ENCODE peak calls at places on chromosomes 1 and 21, in seven cellular contexts. One of them, this sample, is unnamed.

GRCh38 chr1:13593511-13594131 is 10.0 kb downstream of the PDPN start:
- DNase-seq in HL-60: no peak
- DNase-seq in psoas muscle: peak; percentile 80
- DNase-seq in OCI-LY7: no peak
- DNase-seq in WTC11: peak; percentile 41
- DNase-seq in uterus: peak; percentile 75
- DNase-seq in breast epithelium: no peak
- DNase-seq in this sample: no peak

GRCh38 chr1:241311056-241311746 is 45.8 kb downstream of the RGS7 start:
- DNase-seq in HL-60: no peak
- DNase-seq in psoas muscle: no peak
- DNase-seq in OCI-LY7: no peak
- DNase-seq in WTC11: no peak
- DNase-seq in uterus: no peak
- DNase-seq in breast epithelium: no peak
- DNase-seq in this sample: no peak

GRCh38 chr1:43329995-43330751 is 7.4 kb upstream of the MPL start:
- DNase-seq in HL-60: peak; percentile 36
- DNase-seq in psoas muscle: peak; percentile 64
- DNase-seq in OCI-LY7: no peak
- DNase-seq in WTC11: peak; percentile 31
- DNase-seq in uterus: peak; percentile 51
- DNase-seq in breast epithelium: no peak
- DNase-seq in this sample: peak; percentile 80

GRCh38 chr1:89757532-89757931 is 63.3 kb upstream of the LRRC8D start:
- DNase-seq in HL-60: peak; percentile 94
- DNase-seq in psoas muscle: peak; percentile 39
- DNase-seq in OCI-LY7: peak; percentile 69
- DNase-seq in WTC11: no peak
- DNase-seq in uterus: no peak
- DNase-seq in breast epithelium: no peak
- DNase-seq in this sample: peak; percentile 47

GRCh38 chr1:171055966-171056643 is 34.6 kb upstream of the FMO3 start:
- DNase-seq in HL-60: no peak
- DNase-seq in psoas muscle: no peak
- DNase-seq in OCI-LY7: no peak
- DNase-seq in WTC11: no peak
- DNase-seq in uterus: no peak
- DNase-seq in breast epithelium: no peak
- DNase-seq in this sample: no peak

GRCh38 chr1:31701137-31701736 is 2.6 kb downstream of the COL16A1 start:
- DNase-seq in HL-60: peak; percentile 80
- DNase-seq in psoas muscle: peak; percentile 93
- DNase-seq in OCI-LY7: no peak
- DNase-seq in WTC11: no peak
- DNase-seq in uterus: peak; percentile 99
- DNase-seq in breast epithelium: peak; percentile 91
- DNase-seq in this sample: no peak

GRCh38 chr1:245326396-245326795 is 171.6 kb downstream of the KIF26B start:
- DNase-seq in HL-60: no peak
- DNase-seq in psoas muscle: no peak
- DNase-seq in OCI-LY7: no peak
- DNase-seq in WTC11: no peak
- DNase-seq in uterus: no peak
- DNase-seq in breast epithelium: no peak
- DNase-seq in this sample: no peak

GRCh38 chr1:36093919-36094318 is 5.2 kb downstream of the ADPRS start:
- DNase-seq in HL-60: no peak
- DNase-seq in psoas muscle: no peak
- DNase-seq in OCI-LY7: no peak
- DNase-seq in WTC11: no peak
- DNase-seq in uterus: no peak
- DNase-seq in breast epithelium: no peak
- DNase-seq in this sample: no peak

GRCh38 chr1:213474054-213474453 is 423.0 kb downstream of the RPS6KC1 start:
- DNase-seq in HL-60: no peak
- DNase-seq in psoas muscle: peak; percentile 21
- DNase-seq in OCI-LY7: no peak
- DNase-seq in WTC11: no peak
- DNase-seq in uterus: no peak
- DNase-seq in breast epithelium: no peak
- DNase-seq in this sample: no peak

GRCh38 chr1:15195420-15196052 is 42.0 kb downstream of the TMEM51 start:
- DNase-seq in HL-60: no peak
- DNase-seq in psoas muscle: no peak
- DNase-seq in OCI-LY7: no peak
- DNase-seq in WTC11: no peak
- DNase-seq in uterus: no peak
- DNase-seq in breast epithelium: peak; percentile 20
- DNase-seq in this sample: no peak

GRCh38 chr1:180170569-180170968 is 15.9 kb downstream of the QSOX1 start:
- DNase-seq in HL-60: no peak
- DNase-seq in psoas muscle: no peak
- DNase-seq in OCI-LY7: no peak
- DNase-seq in WTC11: no peak
- DNase-seq in uterus: no peak
- DNase-seq in breast epithelium: no peak
- DNase-seq in this sample: no peak

GRCh38 chr1:242738702-242739225 is 214.3 kb upstream of the PLD5 start:
- DNase-seq in HL-60: no peak
- DNase-seq in psoas muscle: no peak
- DNase-seq in OCI-LY7: no peak
- DNase-seq in WTC11: no peak
- DNase-seq in uterus: no peak
- DNase-seq in breast epithelium: no peak
- DNase-seq in this sample: no peak

GRCh38 chr1:164659621-164660414 is 100.8 kb downstream of the PBX1 start:
- DNase-seq in HL-60: no peak
- DNase-seq in psoas muscle: no peak
- DNase-seq in OCI-LY7: no peak
- DNase-seq in WTC11: peak; percentile 39
- DNase-seq in uterus: peak; percentile 48
- DNase-seq in breast epithelium: peak; percentile 58
- DNase-seq in this sample: no peak

GRCh38 chr1:159076753-159077656 is at the start of gene AIM2:
- DNase-seq in HL-60: peak; percentile 84
- DNase-seq in psoas muscle: no peak
- DNase-seq in OCI-LY7: peak; percentile 67
- DNase-seq in WTC11: no peak
- DNase-seq in uterus: no peak
- DNase-seq in breast epithelium: no peak
- DNase-seq in this sample: peak; percentile 48

GRCh38 chr1:248755505-248755904 is at the start of gene LYPD8:
- DNase-seq in HL-60: no peak
- DNase-seq in psoas muscle: no peak
- DNase-seq in OCI-LY7: no peak
- DNase-seq in WTC11: no peak
- DNase-seq in uterus: no peak
- DNase-seq in breast epithelium: no peak
- DNase-seq in this sample: no peak

GRCh38 chr1:206693592-206693991 is 8.9 kb downstream of the MAPKAPK2 start:
- DNase-seq in HL-60: no peak
- DNase-seq in psoas muscle: peak; percentile 51
- DNase-seq in OCI-LY7: no peak
- DNase-seq in WTC11: no peak
- DNase-seq in uterus: no peak
- DNase-seq in breast epithelium: no peak
- DNase-seq in this sample: no peak

DNA sequence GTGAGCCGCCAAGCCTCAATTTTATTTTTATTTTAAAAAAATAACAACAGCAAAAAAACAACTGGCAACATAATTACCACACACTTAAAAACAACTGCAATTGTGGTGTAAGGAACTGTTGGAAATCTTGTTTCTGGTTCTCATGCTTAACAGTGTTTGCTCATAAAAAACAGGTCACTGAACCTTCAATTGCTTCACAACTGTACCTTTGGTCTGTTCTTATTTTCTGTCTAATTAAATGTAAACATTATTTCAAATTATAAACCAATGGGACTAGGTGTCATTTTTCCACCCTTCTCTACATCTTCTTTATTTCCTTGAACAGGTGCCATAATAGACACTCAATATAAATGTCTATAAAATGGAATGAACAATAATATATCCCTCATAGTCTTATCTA is 68.4 kb upstream of the CHRM3 start:
- DNase-seq in HL-60: no peak
- DNase-seq in psoas muscle: no peak
- DNase-seq in OCI-LY7: no peak
- DNase-seq in WTC11: no peak
- DNase-seq in uterus: no peak
- DNase-seq in breast epithelium: no peak
- DNase-seq in this sample: no peak
- TF ChIP-seq CTCF in HL-60: no peak
- TF ChIP-seq CTCF in psoas muscle: no peak
- TF ChIP-seq CTCF in OCI-LY7: no peak
- TF ChIP-seq CTCF in WTC11: no peak
- TF ChIP-seq CTCF in uterus: no peak
- TF ChIP-seq CTCF in breast epithelium: no peak
- TF ChIP-seq CTCF in this sample: no peak

DNA sequence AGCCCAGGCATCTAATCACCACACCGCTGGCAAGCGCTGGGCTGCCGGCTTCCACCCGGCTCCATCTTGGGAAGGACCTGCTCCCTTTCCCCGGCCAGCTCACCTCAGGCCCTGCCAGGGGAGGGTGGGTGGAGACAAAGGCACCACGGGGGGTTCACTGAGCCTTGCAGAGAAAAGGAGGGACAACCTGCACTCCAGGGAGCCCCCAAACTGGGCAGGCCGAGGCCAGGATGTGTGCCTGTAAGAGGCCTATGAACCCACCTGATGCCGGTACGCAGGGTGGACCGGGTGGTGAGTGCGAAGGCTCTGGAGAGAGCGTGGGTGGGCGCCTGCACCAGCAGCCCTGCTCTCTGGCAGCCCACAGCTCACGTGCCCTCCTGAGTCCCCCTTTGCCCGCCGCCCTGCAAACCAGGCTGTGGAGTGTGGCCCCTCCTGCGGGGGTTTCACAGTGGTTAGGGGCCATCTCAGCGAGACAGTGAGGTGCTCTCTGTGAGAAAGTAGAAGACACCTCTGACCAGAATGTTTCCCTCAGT is 22.2 kb downstream of the RHBG start:
- DNase-seq in HL-60: no peak
- DNase-seq in psoas muscle: no peak
- DNase-seq in OCI-LY7: no peak
- DNase-seq in WTC11: peak; percentile 46
- DNase-seq in uterus: no peak
- DNase-seq in breast epithelium: no peak
- DNase-seq in this sample: no peak
- TF ChIP-seq CTCF in HL-60: no peak
- TF ChIP-seq CTCF in psoas muscle: no peak
- TF ChIP-seq CTCF in OCI-LY7: no peak
- TF ChIP-seq CTCF in WTC11: no peak
- TF ChIP-seq CTCF in uterus: no peak
- TF ChIP-seq CTCF in breast epithelium: no peak
- TF ChIP-seq CTCF in this sample: no peak

DNA sequence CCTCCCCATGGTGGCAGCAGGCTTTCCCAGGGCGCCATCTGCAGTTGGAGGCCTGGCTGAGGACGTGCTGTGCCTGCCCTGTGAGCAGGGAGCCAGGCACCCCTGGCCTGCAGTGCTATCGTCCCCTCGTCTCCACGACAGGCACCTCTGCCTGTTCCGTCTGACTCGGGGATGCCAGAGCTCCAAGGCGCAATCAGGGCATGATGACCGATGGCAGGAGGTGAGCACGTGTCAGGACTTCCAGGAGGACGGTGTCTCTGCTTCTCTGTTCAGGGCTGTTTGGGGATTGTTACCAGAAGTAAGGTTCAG is 125.2 kb downstream of the PCBP3 start:
- DNase-seq in HL-60: no peak
- DNase-seq in psoas muscle: no peak
- DNase-seq in OCI-LY7: no peak
- DNase-seq in WTC11: no peak
- DNase-seq in uterus: no peak
- DNase-seq in breast epithelium: no peak
- DNase-seq in this sample: peak; percentile 27
- TF ChIP-seq CTCF in HL-60: no peak
- TF ChIP-seq CTCF in psoas muscle: no peak
- TF ChIP-seq CTCF in OCI-LY7: peak; percentile 40
- TF ChIP-seq CTCF in WTC11: no peak
- TF ChIP-seq CTCF in uterus: no peak
- TF ChIP-seq CTCF in breast epithelium: no peak
- TF ChIP-seq CTCF in this sample: no peak

GRCh38 chr1:29172415-29172814 is 9.3 kb downstream of the SRSF4 start:
- DNase-seq in HL-60: no peak
- DNase-seq in psoas muscle: no peak
- DNase-seq in OCI-LY7: no peak
- DNase-seq in WTC11: no peak
- DNase-seq in uterus: no peak
- DNase-seq in breast epithelium: no peak
- DNase-seq in this sample: no peak
- TF ChIP-seq CTCF in HL-60: no peak
- TF ChIP-seq CTCF in psoas muscle: no peak
- TF ChIP-seq CTCF in OCI-LY7: no peak
- TF ChIP-seq CTCF in WTC11: no peak
- TF ChIP-seq CTCF in uterus: no peak
- TF ChIP-seq CTCF in breast epithelium: no peak
- TF ChIP-seq CTCF in this sample: no peak

GRCh38 chr1:150579110-150579954 is at the start of gene MCL1:
- DNase-seq in HL-60: peak; percentile 96
- DNase-seq in psoas muscle: peak; percentile 92
- DNase-seq in OCI-LY7: peak; percentile 97
- DNase-seq in WTC11: peak; percentile 89
- DNase-seq in uterus: peak; percentile 96
- DNase-seq in breast epithelium: peak; percentile 92
- DNase-seq in this sample: peak; percentile 96
- TF ChIP-seq CTCF in HL-60: no peak
- TF ChIP-seq CTCF in psoas muscle: no peak
- TF ChIP-seq CTCF in OCI-LY7: peak; percentile 30
- TF ChIP-seq CTCF in WTC11: no peak
- TF ChIP-seq CTCF in uterus: peak; percentile 36
- TF ChIP-seq CTCF in breast epithelium: peak; percentile 16
- TF ChIP-seq CTCF in this sample: no peak